ENCODE peak calls at places on chromosomes 16 and 17, in nine cellular contexts. G, V, R, N, X, J, U, Q and Z are unnamed samples.

GRCh38 chr17:55587608-55588139 is 76.4 kb upstream of the SMIM36 start:
- DNase-seq in G (no peak), V (peak), R (no peak), N (no peak), X (peak), J (no peak), U (peak), Q (no peak), Z (no peak)

GRCh38 chr17:76292567-76292966 is 15.5 kb downstream of the QRICH2 start:
- DNase-seq in G (no peak), V (no peak), R (no peak), N (no peak), X (no peak), J (no peak), U (no peak), Q (no peak), Z (no peak)

GRCh38 chr17:77331161-77331864 is 190.5 kb downstream of the SEC14L1 start:
- DNase-seq in G (peak), V (peak), R (peak), N (peak), X (peak), J (no peak), U (peak), Q (peak), Z (no peak)

GRCh38 chr16:8798174-8798527 is 512 bp downstream of the PMM2 start:
- DNase-seq in G (no peak), V (no peak), R (no peak), N (peak), X (no peak), J (peak), U (no peak), Q (no peak), Z (no peak)

GRCh38 chr17:40486513-40487370 is 14.7 kb downstream of the TNS4 start:
- DNase-seq in G (no peak), V (no peak), R (no peak), N (peak), X (no peak), J (no peak), U (no peak), Q (peak), Z (peak)

GRCh38 chr16:23357761-23358290 is 55.7 kb downstream of the SCNN1B start:
- DNase-seq in G (no peak), V (no peak), R (no peak), N (no peak), X (no peak), J (no peak), U (no peak), Q (no peak), Z (no peak)

GRCh38 chr17:68710976-68711375 is 109.8 kb upstream of the FAM20A start:
- DNase-seq in G (no peak), V (no peak), R (no peak), N (no peak), X (no peak), J (no peak), U (no peak), Q (no peak), Z (no peak)

GRCh38 chr17:32558997-32559650 is 72.3 kb downstream of the CDK5R1 start:
- DNase-seq in G (no peak), V (no peak), R (no peak), N (peak), X (no peak), J (no peak), U (no peak), Q (no peak), Z (no peak)

GRCh38 chr17:27600471-27600870 is 30.5 kb upstream of the LGALS9 start:
- DNase-seq in G (no peak), V (no peak), R (no peak), N (no peak), X (no peak), J (no peak), U (no peak), Q (no peak), Z (peak)

GRCh38 chr17:56909742-56910508 is 3.9 kb downstream of the TRIM25 start:
- DNase-seq in G (no peak), V (peak), R (no peak), N (no peak), X (no peak), J (no peak), U (peak), Q (no peak), Z (no peak)

GRCh38 chr16:49713770-49714169 is 142.1 kb downstream of the ZNF423 start:
- DNase-seq in G (no peak), V (no peak), R (no peak), N (no peak), X (no peak), J (no peak), U (no peak), Q (no peak), Z (no peak)

GRCh38 chr16:55912022-55912421 is 36.8 kb upstream of the CES5A start:
- DNase-seq in G (no peak), V (peak), R (no peak), N (no peak), X (peak), J (no peak), U (peak), Q (no peak), Z (no peak)

GRCh38 chr17:10844667-10845387 is 6.9 kb upstream of the PIRT start:
- DNase-seq in G (peak), V (peak), R (peak), N (peak), X (peak), J (peak), U (peak), Q (peak), Z (peak)

GRCh38 chr16:63652091-63652490 is 1469.8 kb downstream of the CDH11 start:
- DNase-seq in G (no peak), V (no peak), R (no peak), N (no peak), X (no peak), J (no peak), U (no peak), Q (no peak), Z (no peak)

GRCh38 chr17:38591759-38592241 is 14.0 kb downstream of the SRCIN1 start:
- DNase-seq in G (no peak), V (no peak), R (no peak), N (no peak), X (no peak), J (no peak), U (no peak), Q (peak), Z (no peak)

GRCh38 chr17:38341035-38341721 is 2.6 kb downstream of the GPR179 start:
- DNase-seq in G (no peak), V (peak), R (no peak), N (no peak), X (peak), J (no peak), U (peak), Q (no peak), Z (no peak)

GRCh38 chr17:59763861-59764260 is 56.4 kb downstream of the VMP1 start:
- DNase-seq in G (no peak), V (no peak), R (no peak), N (peak), X (no peak), J (no peak), U (no peak), Q (no peak), Z (no peak)

GRCh38 chr17:41016578-41017215 is 7.8 kb upstream of the KRTAP3-1 start:
- DNase-seq in G (no peak), V (no peak), R (no peak), N (no peak), X (no peak), J (no peak), U (no peak), Q (no peak), Z (no peak)

GRCh38 chr17:8359769-8360168 is 16.7 kb downstream of the KRABD2 start:
- DNase-seq in G (no peak), V (peak), R (no peak), N (no peak), X (no peak), J (no peak), U (no peak), Q (no peak), Z (no peak)

GRCh38 chr17:56678249-56679144 is 85.0 kb downstream of the NOG start:
- DNase-seq in G (no peak), V (no peak), R (peak), N (no peak), X (no peak), J (no peak), U (no peak), Q (no peak), Z (no peak)

GRCh38 chr17:62637809-62638208 is 10.3 kb downstream of the MRC2 start:
- DNase-seq in G (no peak), V (no peak), R (no peak), N (no peak), X (no peak), J (no peak), U (no peak), Q (no peak), Z (no peak)

GRCh38 chr16:80556481-80556880 is 15.7 kb downstream of the DYNLRB2 start:
- DNase-seq in G (no peak), V (no peak), R (no peak), N (no peak), X (no peak), J (no peak), U (no peak), Q (no peak), Z (no peak)

GRCh38 chr16:48054881-48055601 is 100.8 kb downstream of the ABCC12 start:
- DNase-seq in G (no peak), V (peak), R (peak), N (peak), X (no peak), J (no peak), U (peak), Q (peak), Z (no peak)

GRCh38 chr17:1188812-1189211 is 9.0 kb upstream of the ABR start:
- DNase-seq in G (peak), V (peak), R (no peak), N (no peak), X (peak), J (peak), U (peak), Q (no peak), Z (no peak)

GRCh38 chr17:39736319-39737165 is 1.2 kb upstream of the GRB7 start:
- DNase-seq in G (no peak), V (no peak), R (no peak), N (peak), X (no peak), J (no peak), U (no peak), Q (no peak), Z (no peak)

GRCh38 chr16:55641430-55642056 is 14.2 kb upstream of the SLC6A2 start:
- DNase-seq in G (no peak), V (no peak), R (no peak), N (no peak), X (no peak), J (no peak), U (peak), Q (no peak), Z (no peak)

GRCh38 chr17:75927286-75927922 is 13.4 kb downstream of the FBF1 start:
- DNase-seq in G (no peak), V (no peak), R (no peak), N (peak), X (no peak), J (no peak), U (no peak), Q (peak), Z (no peak)

GRCh38 chr16:4081577-4082021 is 34.6 kb downstream of the ADCY9 start:
- DNase-seq in G (no peak), V (no peak), R (no peak), N (no peak), X (no peak), J (no peak), U (peak), Q (no peak), Z (no peak)

GRCh38 chr17:48552453-48553189 is 7.7 kb upstream of the HOXB2 start:
- DNase-seq in G (no peak), V (no peak), R (peak), N (no peak), X (no peak), J (no peak), U (no peak), Q (no peak), Z (no peak)

GRCh38 chr17:39861235-39861634 is 2.9 kb downstream of the IKZF3 start:
- DNase-seq in G (no peak), V (no peak), R (no peak), N (no peak), X (no peak), J (no peak), U (no peak), Q (no peak), Z (no peak)

GRCh38 chr16:70685938-70686375 is at the start of gene MTSS2:
- DNase-seq in G (peak), V (peak), R (peak), N (peak), X (peak), J (peak), U (peak), Q (peak), Z (no peak)

GRCh38 chr16:404971-405486 is 3.3 kb downstream of the DECR2 start:
- DNase-seq in G (no peak), V (no peak), R (no peak), N (no peak), X (no peak), J (no peak), U (no peak), Q (no peak), Z (no peak)

GRCh38 chr16:51818342-51818944 is 667.4 kb upstream of the SALL1 start:
- DNase-seq in G (no peak), V (peak), R (peak), N (peak), X (peak), J (no peak), U (peak), Q (peak), Z (no peak)

GRCh38 chr17:62790554-62790953 is 17.6 kb downstream of the MARCHF10 start:
- DNase-seq in G (no peak), V (no peak), R (no peak), N (peak), X (no peak), J (no peak), U (no peak), Q (no peak), Z (no peak)

GRCh38 chr16:52816993-52817392 is 235.7 kb downstream of the CHD9NB start:
- DNase-seq in G (no peak), V (no peak), R (no peak), N (no peak), X (no peak), J (no peak), U (no peak), Q (no peak), Z (no peak)

GRCh38 chr16:52492789-52493357 is 54.1 kb downstream of the TOX3 start:
- DNase-seq in G (no peak), V (no peak), R (no peak), N (no peak), X (no peak), J (no peak), U (no peak), Q (no peak), Z (no peak)

GRCh38 chr16:30541502-30542329 is 7.1 kb upstream of the ZNF747 start:
- DNase-seq in G (no peak), V (peak), R (no peak), N (no peak), X (no peak), J (no peak), U (no peak), Q (no peak), Z (no peak)

GRCh38 chr16:87678618-87679017 is 76.3 kb downstream of the JPH3 start:
- DNase-seq in G (no peak), V (no peak), R (no peak), N (peak), X (no peak), J (no peak), U (no peak), Q (no peak), Z (no peak)
- TF ChIP-seq CTCF in G (no peak), V (no peak), R (no peak), N (peak), X (no peak), J (no peak), U (no peak), Q (no peak), Z (peak)

DNA sequence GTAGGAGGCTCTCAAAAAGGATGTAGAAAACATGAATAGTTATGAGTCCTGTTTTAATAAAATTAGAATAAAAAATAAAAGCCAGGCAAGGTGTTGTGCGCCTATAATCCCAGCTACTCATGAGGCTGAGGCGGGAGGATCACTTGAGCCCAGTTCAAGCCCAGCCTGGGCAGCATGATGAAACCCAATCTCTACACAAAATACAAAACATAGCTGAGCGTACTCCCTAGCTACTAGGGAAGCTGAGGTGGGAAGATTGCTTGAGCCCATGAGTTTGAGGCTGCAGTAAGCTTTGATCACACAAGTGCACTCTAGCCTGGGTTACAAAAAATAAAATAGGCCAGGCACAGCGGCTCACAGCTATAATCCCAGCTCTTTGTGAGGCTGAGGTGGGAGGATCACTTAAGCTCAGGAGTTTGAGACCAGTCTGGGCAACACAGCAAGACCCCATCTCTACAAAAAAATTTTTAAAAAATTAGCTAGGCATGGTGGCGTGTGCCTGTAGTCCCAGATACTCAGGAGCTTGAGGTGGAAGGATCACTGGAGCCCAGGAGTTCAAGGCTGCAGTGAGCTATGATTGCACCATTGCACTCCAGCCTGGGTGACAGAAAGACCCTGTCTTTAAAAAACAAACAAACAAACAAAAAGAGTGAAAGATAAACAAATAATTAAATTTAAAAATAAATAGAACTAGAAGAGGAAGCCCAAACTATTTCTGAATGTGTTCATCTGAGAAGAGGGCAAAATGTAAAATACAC is 17.2 kb upstream of the PRM1 start:
- DNase-seq in G (no peak), V (no peak), R (no peak), N (no peak), X (no peak), J (no peak), U (no peak), Q (peak), Z (no peak)
- TF ChIP-seq CTCF in G (no peak), V (no peak), R (no peak), N (no peak), X (no peak), J (no peak), U (no peak), Q (no peak), Z (no peak)

GRCh38 chr17:44801880-44802279 is 28.2 kb downstream of the GJC1 start:
- DNase-seq in G (no peak), V (no peak), R (no peak), N (no peak), X (no peak), J (no peak), U (peak), Q (no peak), Z (no peak)
- TF ChIP-seq CTCF in G (no peak), V (no peak), R (no peak), N (no peak), X (no peak), J (no peak), U (no peak), Q (no peak), Z (no peak)

GRCh38 chr16:75529959-75530358 is 5.9 kb downstream of the CHST5 start:
- DNase-seq in G (no peak), V (no peak), R (no peak), N (no peak), X (no peak), J (no peak), U (no peak), Q (no peak), Z (no peak)
- TF ChIP-seq CTCF in G (no peak), V (no peak), R (no peak), N (no peak), X (no peak), J (no peak), U (no peak), Q (no peak), Z (no peak)

GRCh38 chr16:14576069-14576468 is 54.0 kb downstream of the PARN start:
- DNase-seq in G (no peak), V (no peak), R (no peak), N (no peak), X (no peak), J (no peak), U (no peak), Q (no peak), Z (no peak)
- TF ChIP-seq CTCF in G (no peak), V (no peak), R (no peak), N (no peak), X (no peak), J (no peak), U (no peak), Q (no peak), Z (no peak)

GRCh38 chr17:13961262-13961661 is 108.0 kb upstream of the COX10 start:
- DNase-seq in G (no peak), V (no peak), R (no peak), N (no peak), X (no peak), J (no peak), U (no peak), Q (no peak), Z (no peak)
- TF ChIP-seq CTCF in G (no peak), V (no peak), R (no peak), N (no peak), X (no peak), J (no peak), U (no peak), Q (no peak), Z (no peak)

GRCh38 chr17:80214878-80215210 is 5.3 kb downstream of the SGSH start:
- DNase-seq in G (no peak), V (no peak), R (no peak), N (no peak), X (no peak), J (no peak), U (no peak), Q (no peak), Z (no peak)
- TF ChIP-seq CTCF in G (no peak), V (no peak), R (no peak), N (no peak), X (no peak), J (no peak), U (no peak), Q (no peak), Z (no peak)

GRCh38 chr16:78045865-78046581 is 23.7 kb downstream of the CLEC3A start:
- DNase-seq in G (no peak), V (peak), R (peak), N (peak), X (peak), J (peak), U (peak), Q (peak), Z (no peak)
- TF ChIP-seq CTCF in G (no peak), V (no peak), R (no peak), N (no peak), X (no peak), J (no peak), U (no peak), Q (peak), Z (peak)

GRCh38 chr17:42675984-42676423 is 790 bp downstream of the PLEKHH3 start:
- DNase-seq in G (no peak), V (peak), R (peak), N (peak), X (peak), J (no peak), U (peak), Q (no peak), Z (no peak)

GRCh38 chr17:42677921-42678781 is 1.4 kb upstream of the PLEKHH3 start:
- DNase-seq in G (peak), V (peak), R (peak), N (peak), X (peak), J (no peak), U (peak), Q (peak), Z (no peak)

GRCh38 chr17:42675348-42675983 is 1.3 kb downstream of the PLEKHH3 start:
- DNase-seq in G (no peak), V (peak), R (no peak), N (no peak), X (peak), J (no peak), U (no peak), Q (peak), Z (no peak)

GRCh38 chr17:42677012-42677857 is 441 bp upstream of the PLEKHH3 start:
- DNase-seq in G (peak), V (peak), R (peak), N (peak), X (peak), J (peak), U (peak), Q (peak), Z (peak)

DNA sequence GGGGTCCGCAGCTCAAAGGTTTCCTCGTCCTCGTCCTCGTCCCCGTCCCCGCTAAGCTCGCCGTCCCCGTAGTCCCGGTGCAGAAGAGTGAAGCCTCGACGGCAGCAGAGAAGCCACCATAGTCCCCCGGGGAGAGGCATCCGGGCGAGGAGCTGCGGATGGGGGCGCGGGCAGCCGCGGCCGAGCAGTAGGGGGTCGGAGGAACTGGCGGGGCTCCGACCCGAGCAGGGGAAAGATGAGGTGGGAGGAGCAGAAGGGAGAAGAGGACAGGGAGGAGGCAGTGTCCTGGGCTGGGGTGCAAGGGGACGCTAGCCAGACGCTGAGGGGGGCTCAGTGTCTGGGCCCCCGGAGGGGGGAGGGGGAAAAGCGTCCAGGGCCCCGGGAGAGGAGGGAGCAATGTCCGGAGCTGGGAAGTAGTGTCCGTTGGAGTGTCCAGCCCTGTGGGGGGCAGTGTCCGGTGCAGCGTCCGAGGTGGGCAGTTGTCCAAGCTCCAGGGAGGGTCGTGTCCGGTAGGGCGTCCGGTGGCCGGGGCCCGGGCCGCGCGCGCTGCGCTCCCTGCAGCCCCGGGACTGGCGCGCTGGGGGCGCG is at the start of gene PLEKHH3:
- DNase-seq in G (no peak), V (no peak), R (no peak), N (no peak), X (no peak), J (no peak), U (no peak), Q (peak), Z (no peak)
- TF ChIP-seq CTCF in G (no peak), V (peak), R (no peak), N (no peak), X (peak), J (peak), U (peak), Q (peak), Z (peak)